ENCODE peak calls at places on chromosomes 4 and X, in five cellular contexts. E is tibial nerve, P is colonic mucosa, S is neural progenitor cell, U is heart left ventricle. K is an unnamed sample. For H3K4me1, the result is how much of the 10 kb centered on the place peaks cover.

GRCh38 chr4:122758033-122758432 is 25.5 kb downstream of the BBS12 start:
- DNase-seq in E (no peak), S (peak), P (no peak), U (no peak), K (no peak)

GRCh38 chr4:22031423-22031822 is 82.9 kb upstream of the KCNIP4 start:
- DNase-seq in S (no peak), P (no peak), U (no peak), E (no peak), K (no peak)

GRCh38 chrX:51144828-51145442 is 187.7 kb upstream of the NUDT10 start:
- DNase-seq in E (no peak), U (no peak), S (peak), P (peak), K (peak)

GRCh38 chr4:146957252-146957651 is 11.6 kb upstream of the TTC29 start:
- DNase-seq in U (no peak), P (no peak), S (no peak), E (no peak), K (no peak)

GRCh38 chr4:7359302-7360063 is 75.2 kb downstream of the PSAPL1 start:
- DNase-seq in S (no peak), P (no peak), U (no peak), E (no peak), K (no peak)

GRCh38 chr4:94410678-94411206 is 41.0 kb upstream of the PDLIM5 start:
- DNase-seq in P (no peak), S (no peak), E (peak), U (peak), K (peak)

GRCh38 chr4:124713213-124713592 is 671 bp upstream of the ANKRD50 start:
- DNase-seq in U (peak), S (no peak), E (peak), P (peak), K (peak)

GRCh38 chr4:137370206-137370633 is 162.1 kb downstream of the PCDH18 start:
- DNase-seq in U (no peak), E (no peak), S (no peak), P (no peak), K (no peak)

GRCh38 chrX:7689791-7690412 is 153.1 kb upstream of the VCX start:
- DNase-seq in S (no peak), E (no peak), P (no peak), U (no peak), K (no peak)

DNA sequence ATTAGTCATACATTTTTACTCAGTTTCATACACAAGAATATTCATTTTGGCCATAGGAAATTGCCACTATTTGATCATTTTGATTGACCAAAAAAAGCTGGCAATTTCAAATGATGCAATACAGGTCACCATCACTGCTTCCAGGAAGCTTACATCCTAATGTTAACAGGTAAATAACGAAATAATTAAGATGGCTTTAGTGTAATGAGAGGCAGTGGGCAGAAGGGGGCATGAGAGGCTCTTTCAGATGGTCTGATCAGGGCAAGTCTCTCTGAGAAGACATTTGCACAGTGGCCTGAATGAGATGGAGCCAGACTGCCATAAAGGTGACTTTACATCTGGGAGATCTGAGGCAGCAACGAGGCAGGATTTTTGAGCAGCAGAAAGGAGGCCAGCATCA is 170.7 kb downstream of the SLIT2 start:
- DNase-seq in P (peak), S (peak), E (no peak), U (peak), K (peak)
- TF ChIP-seq CTCF in P (peak), S (peak), E (peak), U (peak), K (peak)

DNA sequence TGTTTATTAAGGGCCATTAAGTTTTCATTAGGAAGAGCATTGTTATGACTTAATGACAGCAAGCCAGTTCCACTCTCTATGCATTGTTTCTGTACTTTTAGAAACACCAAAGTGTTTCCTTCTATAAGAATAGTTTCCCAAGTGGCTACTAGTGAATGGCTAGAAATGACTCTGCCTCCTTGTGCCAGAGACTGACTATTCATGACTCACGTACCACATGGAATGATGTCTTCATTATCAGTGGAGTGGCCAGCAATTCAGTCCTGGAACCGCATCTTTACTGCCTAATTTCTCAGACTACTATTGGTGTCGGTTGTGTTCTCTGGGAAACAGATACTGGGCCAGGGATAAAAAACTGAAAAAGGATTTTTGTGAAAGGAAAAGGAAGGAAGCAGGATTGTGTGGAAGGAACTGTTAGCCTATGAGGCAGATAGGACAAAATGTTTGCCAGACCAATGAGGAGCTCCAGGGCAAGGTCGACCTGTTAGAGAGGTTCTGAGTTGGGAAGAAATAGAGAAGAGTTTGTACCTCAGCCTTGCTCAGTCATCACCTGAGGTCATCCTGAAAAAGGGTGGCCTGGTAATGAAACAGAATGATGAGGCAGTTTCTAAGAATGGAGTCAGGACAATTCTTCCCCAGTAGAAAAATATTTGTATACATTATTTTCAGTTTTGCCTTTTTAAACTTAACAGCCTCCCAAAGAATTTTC is 218.6 kb downstream of the SPCS3 start:
- DNase-seq in U (no peak), S (no peak), E (no peak), P (no peak), K (no peak)
- H3K4me3 ChIP-seq in U (no peak), S (no peak), E (no peak), P (no peak), K (no peak)

DNA sequence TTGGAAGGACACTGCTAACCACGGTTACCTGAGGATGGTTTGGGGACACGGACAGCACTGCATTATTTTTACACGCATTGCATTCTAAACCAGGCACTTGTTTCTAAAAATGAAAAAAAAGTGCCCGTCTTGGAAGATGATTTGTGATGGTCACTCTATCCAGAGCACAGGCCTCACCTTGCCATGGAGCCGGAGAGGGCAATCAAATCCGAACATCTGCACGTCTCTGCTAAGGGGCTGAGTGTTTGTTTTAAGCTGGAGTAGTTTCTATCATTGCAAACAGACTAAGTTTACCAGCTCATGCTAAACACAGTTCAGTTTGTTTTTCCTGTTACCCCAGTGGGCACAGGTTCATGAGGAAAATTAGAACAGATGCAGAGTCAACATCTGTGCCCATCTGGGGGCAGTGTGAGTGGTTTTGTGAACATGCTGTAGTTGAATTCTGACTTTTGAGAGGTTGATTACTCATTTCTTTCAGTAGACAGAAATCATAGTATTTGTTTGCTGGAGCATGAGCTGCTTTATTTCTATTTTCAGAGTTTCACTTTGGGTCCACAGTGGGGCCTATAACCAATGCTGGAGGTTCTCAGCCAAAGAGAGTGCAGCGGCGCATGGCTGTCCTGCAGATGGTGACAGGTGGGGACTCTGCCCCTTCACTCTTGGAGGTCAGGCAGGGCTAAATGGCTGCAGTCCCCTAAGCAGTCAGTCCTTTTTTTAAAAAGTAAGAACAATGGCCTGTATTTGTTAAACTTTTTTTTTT is 65.4 kb upstream of the ENPP6 start:
- DNase-seq in S (no peak), P (peak), U (no peak), E (no peak), K (no peak)
- H3K4me1 ChIP-seq in S (under half), P (under half), U (under half), E (under half), K (under half)

DNA sequence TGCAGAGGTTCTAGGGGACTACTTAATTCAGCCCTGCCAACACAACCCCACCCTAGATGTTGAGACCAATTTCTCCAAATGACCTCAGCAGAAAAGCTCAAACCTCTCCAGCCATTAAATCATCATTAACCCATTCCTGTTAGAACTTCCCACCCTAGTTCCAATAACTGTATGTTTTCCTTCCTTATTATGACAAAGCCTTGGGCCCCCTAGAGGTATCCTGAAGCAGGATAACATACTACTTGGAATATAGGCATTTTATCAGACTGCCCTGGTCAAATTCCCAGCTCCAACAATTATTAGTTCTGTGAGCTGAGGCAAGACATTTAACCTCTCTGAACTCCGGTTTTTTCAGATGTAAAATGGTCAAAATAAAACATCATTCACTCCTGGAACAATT is 244.6 kb upstream of the TENM3 start:
- DNase-seq in E (no peak), S (no peak), P (no peak), U (no peak), K (no peak)
- TF ChIP-seq CTCF in E (no peak), S (peak), P (no peak), U (no peak), K (no peak)

GRCh38 chrX:107715331-107716044 is 60.1 kb downstream of the TSC22D3 start:
- DNase-seq in P (no peak), U (no peak), E (no peak), S (no peak), K (peak)
- H3K4me3 ChIP-seq in P (peak), U (peak), E (peak), S (peak), K (peak)

GRCh38 chr4:88144048-88144447 is 14.4 kb downstream of the ABCG2 start:
- DNase-seq in U (no peak), S (no peak), E (no peak), P (no peak), K (no peak)

GRCh38 chr4:88147799-88148217 is 10.6 kb downstream of the ABCG2 start:
- DNase-seq in S (no peak), P (no peak), U (no peak), E (no peak), K (no peak)

GRCh38 chr4:88143504-88143903 is 14.9 kb downstream of the ABCG2 start:
- DNase-seq in E (no peak), P (no peak), S (no peak), U (no peak), K (no peak)

GRCh38 chr4:88146891-88147290 is 11.5 kb downstream of the ABCG2 start:
- DNase-seq in S (no peak), P (no peak), E (no peak), U (no peak), K (no peak)

DNA sequence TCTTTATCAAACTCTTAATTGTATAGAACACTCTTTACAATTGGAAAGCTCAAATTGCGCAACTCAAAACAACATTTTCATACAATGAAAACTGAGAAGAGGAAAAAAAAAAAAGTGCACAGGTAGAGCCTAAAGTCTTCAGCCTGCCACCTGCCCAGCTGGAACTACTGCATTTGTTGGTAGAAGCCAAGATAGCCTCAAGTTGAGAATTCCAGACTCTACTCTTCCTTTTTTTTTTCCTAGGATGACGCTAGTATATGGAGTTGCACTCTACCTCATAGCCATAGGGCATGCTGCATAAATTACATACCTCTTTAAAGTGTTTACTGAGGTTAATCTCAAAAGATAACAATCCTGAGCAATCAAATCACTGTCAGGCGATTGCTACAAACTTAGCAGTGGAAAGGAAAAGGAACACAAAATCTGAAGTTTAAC is 13.6 kb downstream of the ABCG2 start:
- DNase-seq in E (no peak), P (no peak), S (no peak), U (no peak), K (no peak)
- H3K4me1 ChIP-seq in E (under half), P (under half), S (under half), U (under half), K (under half)

GRCh38 chr4:18405054-18405453 is 383.5 kb upstream of the LCORL start:
- DNase-seq in E (no peak), S (no peak), U (no peak), P (no peak), K (no peak)

GRCh38 chr4:18401435-18401834 is 379.9 kb upstream of the LCORL start:
- DNase-seq in U (no peak), E (no peak), P (no peak), S (no peak), K (no peak)

GRCh38 chr4:18406220-18406619 is 384.7 kb upstream of the LCORL start:
- DNase-seq in P (no peak), U (no peak), E (no peak), S (no peak), K (no peak)

GRCh38 chr4:18401868-18402267 is 380.3 kb upstream of the LCORL start:
- DNase-seq in E (no peak), S (no peak), P (no peak), U (no peak), K (no peak)

DNA sequence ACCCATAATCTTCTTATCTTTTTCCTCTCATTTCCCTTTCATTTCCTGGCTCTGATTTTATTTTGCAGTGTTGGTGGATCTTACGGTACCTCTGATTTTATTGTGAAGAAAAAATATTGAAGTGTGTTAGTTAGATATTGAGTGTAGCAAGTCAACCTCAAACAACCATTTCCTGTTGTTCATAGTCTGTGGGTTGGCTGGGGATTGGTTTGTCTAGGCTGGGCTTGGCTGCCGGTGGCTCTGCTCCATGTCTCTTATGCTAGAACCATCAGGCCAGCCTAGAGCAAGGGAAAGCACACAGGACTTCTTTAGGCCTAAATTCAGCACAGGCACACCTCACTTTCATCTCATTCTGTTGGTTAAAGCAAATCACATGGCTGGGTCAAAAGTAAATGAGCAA is 383.1 kb upstream of the LCORL start:
- DNase-seq in S (no peak), U (no peak), P (no peak), E (no peak), K (no peak)
- TF ChIP-seq CTCF in S (no peak), U (no peak), P (no peak), E (no peak), K (no peak)

DNA sequence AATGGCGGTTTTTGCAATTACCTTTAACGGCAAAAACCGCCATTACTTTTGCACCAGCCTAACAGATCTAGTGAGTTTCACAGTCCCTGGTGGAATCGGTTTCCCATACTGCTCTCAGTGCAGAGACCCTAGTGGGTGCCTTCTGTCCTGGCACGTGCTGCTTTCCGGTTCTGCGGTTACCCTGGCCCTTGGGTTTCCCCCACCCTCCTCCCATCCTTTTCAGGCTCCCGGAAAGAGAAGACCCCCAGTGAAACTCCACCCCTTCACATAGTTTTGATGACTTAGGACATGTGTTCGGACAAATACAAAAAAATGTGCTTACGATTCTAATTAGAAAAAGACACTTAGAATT is 36.9 kb downstream of the NLGN3 start:
- DNase-seq in S (peak), P (peak), U (no peak), E (no peak), K (no peak)
- H3K4me3 ChIP-seq in S (peak), P (no peak), U (peak), E (peak), K (peak)